ENCODE peak calls at places on chromosome 17, in four cellular contexts. Q is stimulated activated CD4-positive, alpha-beta T cell treated with anti-CD3 and anti-CD28 coated beads, Interleukin-12 subunit alpha, Interleukin-12 subunit beta, amount 100 ng/mL, for 4 hours; Z is COR-L47; L is stimulated activated CD8-positive, alpha-beta memory T cell treated with anti-CD3 and anti-CD28 coated beads, Interleukin-4, amount 100 ng/mL, for 1 hour. C is an unnamed sample.

GRCh38 chr17:45311762-45312476 is 4.9 kb downstream of the MAP3K14 start:
- DNase-seq in Q (peak), Z (no peak), L (peak), C (no peak)

GRCh38 chr17:7561028-7561575 is 617 bp upstream of the SENP3 start:
- DNase-seq in Q (peak), Z (peak), L (peak), C (peak)

GRCh38 chr17:59668816-59669215 is 38.4 kb downstream of the PTRH2 start:
- DNase-seq in Q (no peak), Z (no peak), L (no peak), C (no peak)

GRCh38 chr17:8068736-8069586 is 18.6 kb downstream of the ALOX12B start:
- DNase-seq in Q (no peak), Z (no peak), L (no peak), C (no peak)

GRCh38 chr17:42720996-42721583 is 23.8 kb downstream of the EZH1 start:
- DNase-seq in Q (no peak), Z (peak), L (no peak), C (no peak)

GRCh38 chr17:58969612-58970011 is 137.1 kb downstream of the TRIM37 start:
- DNase-seq in Q (no peak), Z (no peak), L (no peak), C (no peak)

GRCh38 chr17:43316522-43317142 is 82.2 kb upstream of the ARL4D start:
- DNase-seq in Q (no peak), Z (no peak), L (no peak), C (no peak)

GRCh38 chr17:19306160-19307111 is 56.1 kb downstream of the B9D1 start:
- DNase-seq in Q (no peak), Z (no peak), L (no peak), C (no peak)

GRCh38 chr17:22435231-22435974 is 743.1 kb downstream of the KCNJ18 start:
- DNase-seq in Q (no peak), Z (no peak), L (no peak), C (no peak)

GRCh38 chr17:62808576-62808970 is 459 bp upstream of the MARCHF10 start:
- DNase-seq in Q (no peak), Z (no peak), L (no peak), C (no peak)

GRCh38 chr17:51611585-51611984 is 351.2 kb downstream of the UTP18 start:
- DNase-seq in Q (no peak), Z (no peak), L (no peak), C (no peak)

GRCh38 chr17:74877592-74878543 is 5.1 kb upstream of the FDXR start:
- DNase-seq in Q (no peak), Z (peak), L (no peak), C (no peak)

GRCh38 chr17:62064791-62065563 is at the start of gene MED13:
- DNase-seq in Q (peak), Z (peak), L (peak), C (peak)

GRCh38 chr17:3738562-3739295 is 15.0 kb downstream of the HASPIN start:
- DNase-seq in Q (peak), Z (peak), L (peak), C (no peak)

GRCh38 chr17:13477180-13477611 is 124.5 kb downstream of the HS3ST3A1 start:
- DNase-seq in Q (no peak), Z (no peak), L (no peak), C (no peak)

GRCh38 chr17:27379863-27380533 is 76.2 kb upstream of the KSR1 start:
- DNase-seq in Q (no peak), Z (peak), L (no peak), C (no peak)

GRCh38 chr17:38701504-38702165 is 3.4 kb upstream of the MLLT6 start:
- DNase-seq in Q (peak), Z (no peak), L (no peak), C (no peak)

GRCh38 chr17:29615492-29616299 is 7.0 kb downstream of the CORO6 start:
- DNase-seq in Q (peak), Z (peak), L (no peak), C (peak)

GRCh38 chr17:36864230-36864629 is 73.0 kb upstream of the LHX1 start:
- DNase-seq in Q (no peak), Z (no peak), L (no peak), C (no peak)

GRCh38 chr17:61399131-61400057 is at the start of gene TBX2:
- DNase-seq in Q (no peak), Z (no peak), L (no peak), C (peak)

GRCh38 chr17:69577098-69577497 is 162.6 kb downstream of the MAP2K6 start:
- DNase-seq in Q (no peak), Z (no peak), L (no peak), C (no peak)

GRCh38 chr17:82912571-82913089 is 72.8 kb upstream of the ZNF750 start:
- DNase-seq in Q (no peak), Z (no peak), L (no peak), C (no peak)

GRCh38 chr17:50147841-50148225 is 2.6 kb downstream of the PPP1R9B start:
- DNase-seq in Q (no peak), Z (no peak), L (no peak), C (no peak)

GRCh38 chr17:57236686-57237299 is 19.5 kb upstream of the MSI2 start:
- DNase-seq in Q (no peak), Z (no peak), L (no peak), C (no peak)

GRCh38 chr17:28470266-28471126 is 2.9 kb upstream of the SLC13A2 start:
- DNase-seq in Q (no peak), Z (no peak), L (no peak), C (no peak)

C was measured in thoracic aorta.